ENCODE peak calls at places on chromosomes 7 and 10, in five cellular contexts. One of them, this sample, is unnamed.

GRCh38 chr7:81527651-81528050 is 242.2 kb downstream of the HGF start:
- DNase-seq in stimulated activated CD8-positive, alpha-beta memory T cell treated with anti-CD3 and anti-CD28 coated beads, Interleukin-15, amount 100 ng/mL, for 48 hours: no peak
- DNase-seq in GM04503: no peak
- DNase-seq in NCI-H2171: no peak
- DNase-seq in GM10248: no peak
- DNase-seq in this sample: no peak

GRCh38 chr7:153590571-153590970 is 461.6 kb upstream of the DPP6 start:
- DNase-seq in stimulated activated CD8-positive, alpha-beta memory T cell treated with anti-CD3 and anti-CD28 coated beads, Interleukin-15, amount 100 ng/mL, for 48 hours: no peak
- DNase-seq in GM04503: no peak
- DNase-seq in NCI-H2171: no peak
- DNase-seq in GM10248: no peak
- DNase-seq in this sample: no peak

GRCh38 chr7:8637322-8637721 is 203.9 kb downstream of the NXPH1 start:
- DNase-seq in stimulated activated CD8-positive, alpha-beta memory T cell treated with anti-CD3 and anti-CD28 coated beads, Interleukin-15, amount 100 ng/mL, for 48 hours: no peak
- DNase-seq in GM04503: no peak
- DNase-seq in NCI-H2171: no peak
- DNase-seq in GM10248: no peak
- DNase-seq in this sample: no peak

GRCh38 chr7:81607987-81608386 is 161.9 kb downstream of the HGF start:
- DNase-seq in stimulated activated CD8-positive, alpha-beta memory T cell treated with anti-CD3 and anti-CD28 coated beads, Interleukin-15, amount 100 ng/mL, for 48 hours: no peak
- DNase-seq in GM04503: no peak
- DNase-seq in NCI-H2171: no peak
- DNase-seq in GM10248: no peak
- DNase-seq in this sample: no peak

GRCh38 chr7:37097983-37098382 is 350.7 kb downstream of the ELMO1 start:
- DNase-seq in stimulated activated CD8-positive, alpha-beta memory T cell treated with anti-CD3 and anti-CD28 coated beads, Interleukin-15, amount 100 ng/mL, for 48 hours: no peak
- DNase-seq in GM04503: no peak
- DNase-seq in NCI-H2171: no peak
- DNase-seq in GM10248: no peak
- DNase-seq in this sample: no peak

GRCh38 chr7:67918158-67918557 is 921.5 kb downstream of the TYW1 start:
- DNase-seq in stimulated activated CD8-positive, alpha-beta memory T cell treated with anti-CD3 and anti-CD28 coated beads, Interleukin-15, amount 100 ng/mL, for 48 hours: no peak
- DNase-seq in GM04503: no peak
- DNase-seq in NCI-H2171: peak
- DNase-seq in GM10248: no peak
- DNase-seq in this sample: no peak

GRCh38 chr7:8035190-8035589 is 66.6 kb downstream of the GLCCI1 start:
- DNase-seq in stimulated activated CD8-positive, alpha-beta memory T cell treated with anti-CD3 and anti-CD28 coated beads, Interleukin-15, amount 100 ng/mL, for 48 hours: no peak
- DNase-seq in GM04503: no peak
- DNase-seq in NCI-H2171: no peak
- DNase-seq in GM10248: no peak
- DNase-seq in this sample: no peak

GRCh38 chr7:145848691-145849090 is 267.9 kb upstream of the CNTNAP2 start:
- DNase-seq in stimulated activated CD8-positive, alpha-beta memory T cell treated with anti-CD3 and anti-CD28 coated beads, Interleukin-15, amount 100 ng/mL, for 48 hours: no peak
- DNase-seq in GM04503: no peak
- DNase-seq in NCI-H2171: no peak
- DNase-seq in GM10248: no peak
- DNase-seq in this sample: no peak

GRCh38 chr7:102264367-102264891 is 22.2 kb upstream of the SH2B2 start:
- DNase-seq in stimulated activated CD8-positive, alpha-beta memory T cell treated with anti-CD3 and anti-CD28 coated beads, Interleukin-15, amount 100 ng/mL, for 48 hours: no peak
- DNase-seq in GM04503: no peak
- DNase-seq in NCI-H2171: no peak
- DNase-seq in GM10248: peak
- DNase-seq in this sample: no peak

GRCh38 chr10:106515206-106515790 is 649.2 kb downstream of the SORCS1 start:
- DNase-seq in stimulated activated CD8-positive, alpha-beta memory T cell treated with anti-CD3 and anti-CD28 coated beads, Interleukin-15, amount 100 ng/mL, for 48 hours: no peak
- DNase-seq in GM04503: no peak
- DNase-seq in NCI-H2171: no peak
- DNase-seq in GM10248: no peak
- DNase-seq in this sample: no peak

GRCh38 chr7:110541962-110542361 is 549.0 kb upstream of the LRRN3 start:
- DNase-seq in stimulated activated CD8-positive, alpha-beta memory T cell treated with anti-CD3 and anti-CD28 coated beads, Interleukin-15, amount 100 ng/mL, for 48 hours: no peak
- DNase-seq in GM04503: no peak
- DNase-seq in NCI-H2171: no peak
- DNase-seq in GM10248: no peak
- DNase-seq in this sample: no peak

GRCh38 chr7:157682064-157682945 is 345.5 kb downstream of the DNAJB6 start:
- DNase-seq in stimulated activated CD8-positive, alpha-beta memory T cell treated with anti-CD3 and anti-CD28 coated beads, Interleukin-15, amount 100 ng/mL, for 48 hours: no peak
- DNase-seq in GM04503: no peak
- DNase-seq in NCI-H2171: no peak
- DNase-seq in GM10248: no peak
- DNase-seq in this sample: no peak

GRCh38 chr10:13316635-13317311 is 16.9 kb upstream of the PHYH start:
- DNase-seq in stimulated activated CD8-positive, alpha-beta memory T cell treated with anti-CD3 and anti-CD28 coated beads, Interleukin-15, amount 100 ng/mL, for 48 hours: no peak
- DNase-seq in GM04503: no peak
- DNase-seq in NCI-H2171: no peak
- DNase-seq in GM10248: no peak
- DNase-seq in this sample: no peak

GRCh38 chr10:6027929-6028328 is 34.2 kb downstream of the IL2RA start:
- DNase-seq in stimulated activated CD8-positive, alpha-beta memory T cell treated with anti-CD3 and anti-CD28 coated beads, Interleukin-15, amount 100 ng/mL, for 48 hours: no peak
- DNase-seq in GM04503: no peak
- DNase-seq in NCI-H2171: no peak
- DNase-seq in GM10248: no peak
- DNase-seq in this sample: no peak

GRCh38 chr10:9137368-9137767 is 1082.9 kb downstream of the GATA3 start:
- DNase-seq in stimulated activated CD8-positive, alpha-beta memory T cell treated with anti-CD3 and anti-CD28 coated beads, Interleukin-15, amount 100 ng/mL, for 48 hours: peak
- DNase-seq in GM04503: no peak
- DNase-seq in NCI-H2171: no peak
- DNase-seq in GM10248: no peak
- DNase-seq in this sample: no peak

GRCh38 chr10:99941942-99942835 is 67.6 kb downstream of the DNMBP start:
- DNase-seq in stimulated activated CD8-positive, alpha-beta memory T cell treated with anti-CD3 and anti-CD28 coated beads, Interleukin-15, amount 100 ng/mL, for 48 hours: no peak
- DNase-seq in GM04503: no peak
- DNase-seq in NCI-H2171: no peak
- DNase-seq in GM10248: no peak
- DNase-seq in this sample: peak

GRCh38 chr7:99409192-99409572 is 413 bp downstream of the BUD31 start:
- DNase-seq in stimulated activated CD8-positive, alpha-beta memory T cell treated with anti-CD3 and anti-CD28 coated beads, Interleukin-15, amount 100 ng/mL, for 48 hours: no peak
- DNase-seq in GM04503: no peak
- DNase-seq in NCI-H2171: no peak
- DNase-seq in GM10248: no peak
- DNase-seq in this sample: no peak

GRCh38 chr7:158811894-158812293 is 17.4 kb downstream of the ESYT2 start:
- DNase-seq in stimulated activated CD8-positive, alpha-beta memory T cell treated with anti-CD3 and anti-CD28 coated beads, Interleukin-15, amount 100 ng/mL, for 48 hours: no peak
- DNase-seq in GM04503: no peak
- DNase-seq in NCI-H2171: no peak
- DNase-seq in GM10248: no peak
- DNase-seq in this sample: no peak

GRCh38 chr7:136501151-136501550 is 367.3 kb upstream of the CHRM2 start:
- DNase-seq in stimulated activated CD8-positive, alpha-beta memory T cell treated with anti-CD3 and anti-CD28 coated beads, Interleukin-15, amount 100 ng/mL, for 48 hours: no peak
- DNase-seq in GM04503: no peak
- DNase-seq in NCI-H2171: no peak
- DNase-seq in GM10248: no peak
- DNase-seq in this sample: no peak

GRCh38 chr10:24432478-24433416 is 223.8 kb downstream of the KIAA1217 start:
- DNase-seq in stimulated activated CD8-positive, alpha-beta memory T cell treated with anti-CD3 and anti-CD28 coated beads, Interleukin-15, amount 100 ng/mL, for 48 hours: no peak
- DNase-seq in GM04503: no peak
- DNase-seq in NCI-H2171: no peak
- DNase-seq in GM10248: no peak
- DNase-seq in this sample: no peak

GRCh38 chr10:70845261-70845660 is 29.5 kb downstream of the SGPL1 start:
- DNase-seq in stimulated activated CD8-positive, alpha-beta memory T cell treated with anti-CD3 and anti-CD28 coated beads, Interleukin-15, amount 100 ng/mL, for 48 hours: no peak
- DNase-seq in GM04503: no peak
- DNase-seq in NCI-H2171: no peak
- DNase-seq in GM10248: no peak
- DNase-seq in this sample: no peak

GRCh38 chr7:105880571-105881330 is 4.4 kb upstream of the ATXN7L1 start:
- DNase-seq in stimulated activated CD8-positive, alpha-beta memory T cell treated with anti-CD3 and anti-CD28 coated beads, Interleukin-15, amount 100 ng/mL, for 48 hours: no peak
- DNase-seq in GM04503: no peak
- DNase-seq in NCI-H2171: peak
- DNase-seq in GM10248: no peak
- DNase-seq in this sample: no peak

GRCh38 chr10:96369890-96370574 is 11.2 kb upstream of the OPALIN start:
- DNase-seq in stimulated activated CD8-positive, alpha-beta memory T cell treated with anti-CD3 and anti-CD28 coated beads, Interleukin-15, amount 100 ng/mL, for 48 hours: no peak
- DNase-seq in GM04503: no peak
- DNase-seq in NCI-H2171: no peak
- DNase-seq in GM10248: no peak
- DNase-seq in this sample: no peak

GRCh38 chr7:65812281-65812680 is 60.6 kb upstream of the VKORC1L1 start:
- DNase-seq in stimulated activated CD8-positive, alpha-beta memory T cell treated with anti-CD3 and anti-CD28 coated beads, Interleukin-15, amount 100 ng/mL, for 48 hours: no peak
- DNase-seq in GM04503: no peak
- DNase-seq in NCI-H2171: no peak
- DNase-seq in GM10248: no peak
- DNase-seq in this sample: no peak

GRCh38 chr7:3082386-3082785 is 38.7 kb upstream of the CARD11 start:
- DNase-seq in stimulated activated CD8-positive, alpha-beta memory T cell treated with anti-CD3 and anti-CD28 coated beads, Interleukin-15, amount 100 ng/mL, for 48 hours: no peak
- DNase-seq in GM04503: no peak
- DNase-seq in NCI-H2171: no peak
- DNase-seq in GM10248: no peak
- DNase-seq in this sample: no peak

GRCh38 chr10:74957199-74958084 is 131.0 kb downstream of the KAT6B start:
- DNase-seq in stimulated activated CD8-positive, alpha-beta memory T cell treated with anti-CD3 and anti-CD28 coated beads, Interleukin-15, amount 100 ng/mL, for 48 hours: no peak
- DNase-seq in GM04503: no peak
- DNase-seq in NCI-H2171: no peak
- DNase-seq in GM10248: no peak
- DNase-seq in this sample: no peak

GRCh38 chr10:109698121-109698520 is 225.2 kb downstream of the XPNPEP1 start:
- DNase-seq in stimulated activated CD8-positive, alpha-beta memory T cell treated with anti-CD3 and anti-CD28 coated beads, Interleukin-15, amount 100 ng/mL, for 48 hours: no peak
- DNase-seq in GM04503: no peak
- DNase-seq in NCI-H2171: no peak
- DNase-seq in GM10248: no peak
- DNase-seq in this sample: no peak

This sample was measured in ovary.